ENCODE peak calls at places on chromosome 4, in five cellular contexts. X is bronchial epithelial cell; A is activated effector memory CD4-positive, alpha-beta T cell treated with Interleukin-2 at 50 U/mL for 16 hours; L is stimulated activated CD4-positive, alpha-beta T cell treated with anti-CD3 and anti-CD28 coated beads, Interleukin-12 subunit alpha, Interleukin-12 subunit beta, amount 100 ng/mL, for 24 hours; Q is aorta. R is an unnamed sample.

GRCh38 chr4:153643406-153644016 is 40.6 kb upstream of the TLR2 start:
- DNase-seq in X (peak), A (no peak), L (no peak), Q (no peak), R (peak)

GRCh38 chr4:174349156-174349555 is 65.4 kb downstream of the CEP44 start:
- DNase-seq in X (no peak), A (no peak), L (no peak), Q (no peak), R (no peak)

GRCh38 chr4:56979674-56980073 is 978 bp downstream of the POLR2B start:
- DNase-seq in X (peak), A (peak), L (no peak), Q (no peak), R (peak)

GRCh38 chr4:75698963-75699228 is 25.5 kb upstream of the USO1 start:
- DNase-seq in X (no peak), A (no peak), L (no peak), Q (no peak), R (no peak)

GRCh38 chr4:148311493-148311892 is 130.7 kb downstream of the NR3C2 start:
- DNase-seq in X (no peak), A (no peak), L (no peak), Q (no peak), R (no peak)

GRCh38 chr4:77184018-77184417 is 27.0 kb downstream of the CCNG2 start:
- DNase-seq in X (no peak), A (no peak), L (no peak), Q (no peak), R (no peak)

GRCh38 chr4:102541708-102542107 is 40.5 kb downstream of the NFKB1 start:
- DNase-seq in X (no peak), A (no peak), L (no peak), Q (no peak), R (no peak)

GRCh38 chr4:68176500-68176899 is 46.8 kb upstream of the TMPRSS11F start:
- DNase-seq in X (no peak), A (no peak), L (no peak), Q (no peak), R (peak)

GRCh38 chr4:123421227-123421941 is 24.8 kb downstream of the SPRY1 start:
- DNase-seq in X (peak), A (no peak), L (no peak), Q (no peak), R (no peak)

GRCh38 chr4:1196421-1197183 is 24.2 kb upstream of the SPON2 start:
- DNase-seq in X (no peak), A (no peak), L (no peak), Q (peak), R (no peak)

GRCh38 chr4:5890063-5890727 is 2.7 kb downstream of the CRMP1 start:
- DNase-seq in X (no peak), A (no peak), L (no peak), Q (no peak), R (no peak)

GRCh38 chr4:152620218-152620617 is 59.6 kb downstream of the TMEM154 start:
- DNase-seq in X (no peak), A (no peak), L (no peak), Q (no peak), R (no peak)

GRCh38 chr4:107034091-107034698 is 1.9 kb downstream of the DKK2 start:
- DNase-seq in X (no peak), A (no peak), L (no peak), Q (peak), R (no peak)

GRCh38 chr4:81470456-81471327 is 1.0 kb downstream of the RASGEF1B start:
- DNase-seq in X (peak), A (peak), L (peak), Q (peak), R (no peak)

GRCh38 chr4:36243355-36244256 is 708 bp downstream of the ARAP2 start:
- DNase-seq in X (peak), A (peak), L (peak), Q (peak), R (peak)

GRCh38 chr4:36420111-36420679 is 138.8 kb downstream of the DTHD1 start:
- DNase-seq in X (no peak), A (no peak), L (no peak), Q (no peak), R (no peak)